ENCODE peak calls at places on chromosome 6, in ten cellular contexts. One of them, this sample, is unnamed.

GRCh38 chr6:109961666-109962065 is 16.4 kb upstream of the GPR6 start:
- DNase-seq in stimulated activated CD8-positive, alpha-beta memory T cell treated with anti-CD3 and anti-CD28 coated beads, Interleukin-2, amount 100 ng/mL, for 1 hour: no peak
- DNase-seq in putamen: no peak
- DNase-seq in Ammon's horn: no peak
- DNase-seq in HTR-8/SVneo: peak; percentile 41
- DNase-seq in nephron progenitor cell: no peak
- DNase-seq in HEK293T: no peak
- DNase-seq in Right ventricle myocardium superior: no peak
- DNase-seq in cardiac fibroblast: peak; percentile 42
- DNase-seq in tibial artery: no peak
- DNase-seq in this sample: no peak

GRCh38 chr6:7590918-7591302 is 912 bp downstream of the SNRNP48 start:
- DNase-seq in stimulated activated CD8-positive, alpha-beta memory T cell treated with anti-CD3 and anti-CD28 coated beads, Interleukin-2, amount 100 ng/mL, for 1 hour: no peak
- DNase-seq in putamen: peak; percentile 13
- DNase-seq in Ammon's horn: peak; percentile 25
- DNase-seq in HTR-8/SVneo: no peak
- DNase-seq in nephron progenitor cell: no peak
- DNase-seq in HEK293T: peak; percentile 28
- DNase-seq in Right ventricle myocardium superior: no peak
- DNase-seq in cardiac fibroblast: peak; percentile 35
- DNase-seq in tibial artery: peak; percentile 30
- DNase-seq in this sample: no peak

GRCh38 chr6:152380993-152381898 is 255.9 kb downstream of the SYNE1 start:
- DNase-seq in stimulated activated CD8-positive, alpha-beta memory T cell treated with anti-CD3 and anti-CD28 coated beads, Interleukin-2, amount 100 ng/mL, for 1 hour: no peak
- DNase-seq in putamen: peak; percentile 53
- DNase-seq in Ammon's horn: peak; percentile 86
- DNase-seq in HTR-8/SVneo: peak; percentile 68
- DNase-seq in nephron progenitor cell: peak; percentile 34
- DNase-seq in HEK293T: peak; percentile 62
- DNase-seq in Right ventricle myocardium superior: peak; percentile 84
- DNase-seq in cardiac fibroblast: peak; percentile 98
- DNase-seq in tibial artery: peak; percentile 85
- DNase-seq in this sample: peak; percentile 75

GRCh38 chr6:142698751-142699150 is 246.2 kb downstream of the HIVEP2 start:
- DNase-seq in stimulated activated CD8-positive, alpha-beta memory T cell treated with anti-CD3 and anti-CD28 coated beads, Interleukin-2, amount 100 ng/mL, for 1 hour: no peak
- DNase-seq in putamen: no peak
- DNase-seq in Ammon's horn: no peak
- DNase-seq in HTR-8/SVneo: no peak
- DNase-seq in nephron progenitor cell: no peak
- DNase-seq in HEK293T: peak; percentile 44
- DNase-seq in Right ventricle myocardium superior: no peak
- DNase-seq in cardiac fibroblast: no peak
- DNase-seq in tibial artery: no peak
- DNase-seq in this sample: no peak

GRCh38 chr6:23213193-23213592 is 643.8 kb downstream of the HDGFL1 start:
- DNase-seq in stimulated activated CD8-positive, alpha-beta memory T cell treated with anti-CD3 and anti-CD28 coated beads, Interleukin-2, amount 100 ng/mL, for 1 hour: no peak
- DNase-seq in putamen: no peak
- DNase-seq in Ammon's horn: no peak
- DNase-seq in HTR-8/SVneo: no peak
- DNase-seq in nephron progenitor cell: no peak
- DNase-seq in HEK293T: no peak
- DNase-seq in Right ventricle myocardium superior: no peak
- DNase-seq in cardiac fibroblast: peak; percentile 6
- DNase-seq in tibial artery: no peak
- DNase-seq in this sample: no peak

GRCh38 chr6:165881812-165882211 is 218.8 kb upstream of the PDE10A start:
- DNase-seq in stimulated activated CD8-positive, alpha-beta memory T cell treated with anti-CD3 and anti-CD28 coated beads, Interleukin-2, amount 100 ng/mL, for 1 hour: no peak
- DNase-seq in putamen: no peak
- DNase-seq in Ammon's horn: no peak
- DNase-seq in HTR-8/SVneo: no peak
- DNase-seq in nephron progenitor cell: no peak
- DNase-seq in HEK293T: no peak
- DNase-seq in Right ventricle myocardium superior: no peak
- DNase-seq in cardiac fibroblast: no peak
- DNase-seq in tibial artery: no peak
- DNase-seq in this sample: no peak

GRCh38 chr6:41939091-41939847 is 2.3 kb downstream of the CCND3 start:
- DNase-seq in stimulated activated CD8-positive, alpha-beta memory T cell treated with anti-CD3 and anti-CD28 coated beads, Interleukin-2, amount 100 ng/mL, for 1 hour: no peak
- DNase-seq in putamen: peak; percentile 34
- DNase-seq in Ammon's horn: peak; percentile 49
- DNase-seq in HTR-8/SVneo: no peak
- DNase-seq in nephron progenitor cell: peak; percentile 30
- DNase-seq in HEK293T: no peak
- DNase-seq in Right ventricle myocardium superior: peak; percentile 76
- DNase-seq in cardiac fibroblast: peak; percentile 45
- DNase-seq in tibial artery: peak; percentile 44
- DNase-seq in this sample: peak; percentile 52

GRCh38 chr6:121485359-121485809 is 49.9 kb downstream of the GJA1 start:
- DNase-seq in stimulated activated CD8-positive, alpha-beta memory T cell treated with anti-CD3 and anti-CD28 coated beads, Interleukin-2, amount 100 ng/mL, for 1 hour: no peak
- DNase-seq in putamen: no peak
- DNase-seq in Ammon's horn: no peak
- DNase-seq in HTR-8/SVneo: peak; percentile 33
- DNase-seq in nephron progenitor cell: no peak
- DNase-seq in HEK293T: no peak
- DNase-seq in Right ventricle myocardium superior: no peak
- DNase-seq in cardiac fibroblast: peak; percentile 54
- DNase-seq in tibial artery: no peak
- DNase-seq in this sample: no peak

GRCh38 chr6:144613859-144614258 is 328.7 kb downstream of the UTRN start:
- DNase-seq in stimulated activated CD8-positive, alpha-beta memory T cell treated with anti-CD3 and anti-CD28 coated beads, Interleukin-2, amount 100 ng/mL, for 1 hour: no peak
- DNase-seq in putamen: peak; percentile 29
- DNase-seq in Ammon's horn: no peak
- DNase-seq in HTR-8/SVneo: no peak
- DNase-seq in nephron progenitor cell: no peak
- DNase-seq in HEK293T: no peak
- DNase-seq in Right ventricle myocardium superior: no peak
- DNase-seq in cardiac fibroblast: no peak
- DNase-seq in tibial artery: no peak
- DNase-seq in this sample: no peak

GRCh38 chr6:136084403-136084802 is 165.7 kb downstream of the MTFR2 start:
- DNase-seq in stimulated activated CD8-positive, alpha-beta memory T cell treated with anti-CD3 and anti-CD28 coated beads, Interleukin-2, amount 100 ng/mL, for 1 hour: no peak
- DNase-seq in putamen: no peak
- DNase-seq in Ammon's horn: no peak
- DNase-seq in HTR-8/SVneo: no peak
- DNase-seq in nephron progenitor cell: no peak
- DNase-seq in HEK293T: no peak
- DNase-seq in Right ventricle myocardium superior: no peak
- DNase-seq in cardiac fibroblast: no peak
- DNase-seq in tibial artery: no peak
- DNase-seq in this sample: no peak

GRCh38 chr6:40819182-40819834 is 219.7 kb downstream of the UNC5CL start:
- DNase-seq in stimulated activated CD8-positive, alpha-beta memory T cell treated with anti-CD3 and anti-CD28 coated beads, Interleukin-2, amount 100 ng/mL, for 1 hour: no peak
- DNase-seq in putamen: no peak
- DNase-seq in Ammon's horn: no peak
- DNase-seq in HTR-8/SVneo: no peak
- DNase-seq in nephron progenitor cell: no peak
- DNase-seq in HEK293T: no peak
- DNase-seq in Right ventricle myocardium superior: no peak
- DNase-seq in cardiac fibroblast: no peak
- DNase-seq in tibial artery: no peak
- DNase-seq in this sample: no peak

GRCh38 chr6:124053315-124053714 is 249.7 kb downstream of the NKAIN2 start:
- DNase-seq in stimulated activated CD8-positive, alpha-beta memory T cell treated with anti-CD3 and anti-CD28 coated beads, Interleukin-2, amount 100 ng/mL, for 1 hour: no peak
- DNase-seq in putamen: no peak
- DNase-seq in Ammon's horn: no peak
- DNase-seq in HTR-8/SVneo: no peak
- DNase-seq in nephron progenitor cell: no peak
- DNase-seq in HEK293T: no peak
- DNase-seq in Right ventricle myocardium superior: no peak
- DNase-seq in cardiac fibroblast: no peak
- DNase-seq in tibial artery: no peak
- DNase-seq in this sample: no peak

GRCh38 chr6:131258816-131259476 is 123.7 kb downstream of the AKAP7 start:
- DNase-seq in stimulated activated CD8-positive, alpha-beta memory T cell treated with anti-CD3 and anti-CD28 coated beads, Interleukin-2, amount 100 ng/mL, for 1 hour: no peak
- DNase-seq in putamen: no peak
- DNase-seq in Ammon's horn: no peak
- DNase-seq in HTR-8/SVneo: no peak
- DNase-seq in nephron progenitor cell: peak; percentile 18
- DNase-seq in HEK293T: no peak
- DNase-seq in Right ventricle myocardium superior: no peak
- DNase-seq in cardiac fibroblast: no peak
- DNase-seq in tibial artery: no peak
- DNase-seq in this sample: no peak

GRCh38 chr6:67252663-67253062 is 1382.4 kb upstream of the ADGRB3 start:
- DNase-seq in stimulated activated CD8-positive, alpha-beta memory T cell treated with anti-CD3 and anti-CD28 coated beads, Interleukin-2, amount 100 ng/mL, for 1 hour: no peak
- DNase-seq in putamen: no peak
- DNase-seq in Ammon's horn: peak; percentile 21
- DNase-seq in HTR-8/SVneo: no peak
- DNase-seq in nephron progenitor cell: no peak
- DNase-seq in HEK293T: no peak
- DNase-seq in Right ventricle myocardium superior: no peak
- DNase-seq in cardiac fibroblast: no peak
- DNase-seq in tibial artery: no peak
- DNase-seq in this sample: no peak

GRCh38 chr6:21909321-21909720 is 315.8 kb downstream of the SOX4 start:
- DNase-seq in stimulated activated CD8-positive, alpha-beta memory T cell treated with anti-CD3 and anti-CD28 coated beads, Interleukin-2, amount 100 ng/mL, for 1 hour: no peak
- DNase-seq in putamen: no peak
- DNase-seq in Ammon's horn: no peak
- DNase-seq in HTR-8/SVneo: no peak
- DNase-seq in nephron progenitor cell: no peak
- DNase-seq in HEK293T: no peak
- DNase-seq in Right ventricle myocardium superior: no peak
- DNase-seq in cardiac fibroblast: no peak
- DNase-seq in tibial artery: no peak
- DNase-seq in this sample: no peak

GRCh38 chr6:73585566-73586415 is 65.0 kb upstream of the EEF1A1 start:
- DNase-seq in stimulated activated CD8-positive, alpha-beta memory T cell treated with anti-CD3 and anti-CD28 coated beads, Interleukin-2, amount 100 ng/mL, for 1 hour: peak; percentile 24
- DNase-seq in putamen: peak; percentile 73
- DNase-seq in Ammon's horn: peak; percentile 85
- DNase-seq in HTR-8/SVneo: no peak
- DNase-seq in nephron progenitor cell: no peak
- DNase-seq in HEK293T: peak; percentile 38
- DNase-seq in Right ventricle myocardium superior: no peak
- DNase-seq in cardiac fibroblast: peak; percentile 87
- DNase-seq in tibial artery: peak; percentile 70
- DNase-seq in this sample: no peak

GRCh38 chr6:7543761-7544424 is 2.4 kb downstream of the DSP start:
- DNase-seq in stimulated activated CD8-positive, alpha-beta memory T cell treated with anti-CD3 and anti-CD28 coated beads, Interleukin-2, amount 100 ng/mL, for 1 hour: no peak
- DNase-seq in putamen: no peak
- DNase-seq in Ammon's horn: no peak
- DNase-seq in HTR-8/SVneo: no peak
- DNase-seq in nephron progenitor cell: peak; percentile 31
- DNase-seq in HEK293T: no peak
- DNase-seq in Right ventricle myocardium superior: no peak
- DNase-seq in cardiac fibroblast: no peak
- DNase-seq in tibial artery: no peak
- DNase-seq in this sample: no peak

GRCh38 chr6:29564875-29565274 is 5.3 kb upstream of the UBD start:
- DNase-seq in stimulated activated CD8-positive, alpha-beta memory T cell treated with anti-CD3 and anti-CD28 coated beads, Interleukin-2, amount 100 ng/mL, for 1 hour: no peak
- DNase-seq in putamen: no peak
- DNase-seq in Ammon's horn: no peak
- DNase-seq in HTR-8/SVneo: no peak
- DNase-seq in nephron progenitor cell: no peak
- DNase-seq in HEK293T: no peak
- DNase-seq in Right ventricle myocardium superior: no peak
- DNase-seq in cardiac fibroblast: no peak
- DNase-seq in tibial artery: no peak
- DNase-seq in this sample: no peak